ENCODE peak calls at places on chromosome 5, in eight cellular contexts. G, B, O, H, I, W, P and K are unnamed samples.

GRCh38 chr5:168076561-168076991 is 214.9 kb upstream of the WWC1 start:
- DNase-seq in W (no peak), B (no peak), O (no peak), P (peak), I (no peak), H (no peak), G (peak), K (no peak)

GRCh38 chr5:5494489-5495402 is 72.3 kb downstream of the ICE1 start:
- DNase-seq in B (no peak), P (no peak), G (peak), O (no peak), H (peak), W (peak), I (peak), K (peak)

GRCh38 chr5:68418230-68418629 is 202.7 kb downstream of the PIK3R1 start:
- DNase-seq in W (no peak), I (no peak), H (no peak), G (no peak), O (no peak), B (no peak), P (no peak), K (no peak)

GRCh38 chr5:88881566-88881965 is 1.4 kb downstream of the MEF2C start:
- DNase-seq in H (no peak), P (peak), O (no peak), W (no peak), G (no peak), B (no peak), I (no peak), K (no peak)

GRCh38 chr5:147017621-147018020 is 139.1 kb upstream of the PPP2R2B start:
- DNase-seq in W (no peak), P (no peak), I (no peak), G (no peak), H (no peak), O (no peak), B (no peak), K (no peak)

GRCh38 chr5:997001-997474 is 11.6 kb upstream of the NKD2 start:
- DNase-seq in G (no peak), B (no peak), H (no peak), W (peak), O (no peak), P (peak), I (no peak), K (no peak)

GRCh38 chr5:42953061-42953460 is 87.1 kb downstream of the ANXA2R start:
- DNase-seq in I (no peak), H (no peak), O (no peak), G (no peak), B (no peak), P (no peak), W (no peak), K (no peak)

GRCh38 chr5:31197183-31197582 is 3.7 kb downstream of the CDH6 start:
- DNase-seq in B (no peak), P (peak), W (no peak), I (no peak), O (no peak), H (no peak), G (no peak), K (no peak)

GRCh38 chr5:115770466-115770865 is 46.0 kb downstream of the CDO1 start:
- DNase-seq in G (peak), W (no peak), H (no peak), O (no peak), B (no peak), I (no peak), P (no peak), K (no peak)